ENCODE peak calls at places on chromosomes 5 and 9, in four cellular contexts. H is non-pigmented ciliary epithelial cell, Y is A673, V is NCI-H748 treated with DMSO at 0.1 percent for 48 hours. Z is an unnamed sample.

GRCh38 chr5:39619161-39619818 is 194.5 kb upstream of the DAB2 start:
- DNase-seq in H (no peak), Y (no peak), V (no peak), Z (no peak)

GRCh38 chr5:35736280-35736679 is 118.6 kb downstream of the SPEF2 start:
- DNase-seq in H (no peak), Y (no peak), V (no peak), Z (no peak)

GRCh38 chr5:59955241-59955640 is 61.7 kb upstream of the PDE4D start:
- DNase-seq in H (no peak), Y (no peak), V (no peak), Z (no peak)

GRCh38 chr9:93071464-93071863 is 13.0 kb downstream of the SUSD3 start:
- DNase-seq in H (no peak), Y (peak), V (no peak), Z (no peak)

GRCh38 chr5:179343902-179344300 is 1.4 kb downstream of the ADAMTS2 start:
- DNase-seq in H (no peak), Y (peak), V (no peak), Z (no peak)

GRCh38 chr5:65184780-65185179 is 296.9 kb downstream of the ADAMTS6 start:
- DNase-seq in H (no peak), Y (no peak), V (peak), Z (no peak)

GRCh38 chr9:22483528-22484060 is 37.0 kb downstream of the DMRTA1 start:
- DNase-seq in H (no peak), Y (no peak), V (no peak), Z (no peak)

GRCh38 chr5:53782620-53783019 is 222.2 kb downstream of the NDUFS4 start:
- DNase-seq in H (peak), Y (no peak), V (no peak), Z (no peak)

GRCh38 chr5:1781726-1782384 is 17.8 kb downstream of the MRPL36 start:
- DNase-seq in H (no peak), Y (no peak), V (no peak), Z (peak)

GRCh38 chr5:120655828-120656435 is 191.8 kb downstream of the PRR16 start:
- DNase-seq in H (no peak), Y (peak), V (no peak), Z (no peak)

GRCh38 chr9:132037470-132037869 is 42.2 kb downstream of the MED27 start:
- DNase-seq in H (no peak), Y (no peak), V (peak), Z (no peak)

GRCh38 chr9:111874500-111874899 is 22.1 kb upstream of the UGCG start:
- DNase-seq in H (no peak), Y (no peak), V (no peak), Z (no peak)

Z was measured in cardiac septum.